ENCODE peak calls at places on chromosome 16, in ten cellular contexts. P is ovary; I is activated CD4-positive, alpha-beta memory T cell treated with anti-CD3 and anti-CD28 coated beads, Interleukin-2, amount 10 ng/mL, durations not matched to agents 7 days and 5 days; W is T-helper 1 cell; D is T1000; X is stimulated activated CD4-positive, alpha-beta T cell treated with anti-CD3 and anti-CD28 coated beads, Interleukin-1b, Interleukin-23, amount 100 ng/mL, for 1 hour; B is AG10803; G is stimulated activated CD8-positive, alpha-beta memory T cell treated with anti-CD3 and anti-CD28 coated beads, Interleukin-4, amount 100 ng/mL, for 48 hours; H is anterior cingulate cortex; O is RCC 7860. K is an unnamed sample.

GRCh38 chr16:11587643-11588247 is 1.0 kb upstream of the LITAF start:
- DNase-seq in P (no peak), I (no peak), W (no peak), D (no peak), X (no peak), B (no peak), G (no peak), H (no peak), O (no peak), K (no peak)

GRCh38 chr16:74455619-74456289 is 34.5 kb upstream of the CLEC18B start:
- DNase-seq in P (no peak), I (no peak), W (no peak), D (no peak), X (no peak), B (no peak), G (no peak), H (no peak), O (peak; percentile 20), K (no peak)

GRCh38 chr16:13919330-13919682 is 648 bp upstream of the ERCC4 start:
- DNase-seq in P (no peak), I (peak; percentile 20), W (no peak), D (no peak), X (no peak), B (peak; percentile 35), G (peak; percentile 28), H (peak; percentile 68), O (peak; percentile 42), K (peak; percentile 60)

GRCh38 chr16:624522-625401 is 6.0 kb upstream of the WFIKKN1 start:
- DNase-seq in P (no peak), I (no peak), W (no peak), D (no peak), X (no peak), B (no peak), G (no peak), H (peak; percentile 6), O (no peak), K (no peak)

GRCh38 chr16:11497851-11498289 is 88.8 kb downstream of the LITAF start:
- DNase-seq in P (peak; percentile 56), I (no peak), W (no peak), D (no peak), X (no peak), B (peak; percentile 4), G (no peak), H (no peak), O (peak; percentile 63), K (peak; percentile 71)

GRCh38 chr16:84095466-84095865 is 21.3 kb downstream of the MBTPS1 start:
- DNase-seq in P (no peak), I (no peak), W (no peak), D (no peak), X (no peak), B (no peak), G (no peak), H (no peak), O (no peak), K (no peak)

GRCh38 chr16:69373019-69373418 is 12.8 kb downstream of the TERF2 start:
- DNase-seq in P (no peak), I (no peak), W (no peak), D (no peak), X (no peak), B (no peak), G (peak; percentile 3), H (no peak), O (no peak), K (no peak)

GRCh38 chr16:1828645-1829410 is 1.8 kb downstream of the FAHD1 start:
- DNase-seq in P (no peak), I (no peak), W (no peak), D (no peak), X (no peak), B (no peak), G (no peak), H (no peak), O (no peak), K (no peak)

GRCh38 chr16:58306327-58306726 is 11.5 kb upstream of the PRSS54 start:
- DNase-seq in P (no peak), I (peak; percentile 58), W (peak; percentile 20), D (no peak), X (no peak), B (peak; percentile 19), G (peak; percentile 70), H (no peak), O (no peak), K (peak; percentile 29)

GRCh38 chr16:46748775-46749705 is 896 bp upstream of the MYLK3 start:
- DNase-seq in P (no peak), I (no peak), W (no peak), D (no peak), X (no peak), B (no peak), G (no peak), H (no peak), O (no peak), K (no peak)

GRCh38 chr16:23216658-23217246 is 34.2 kb downstream of the SCNN1G start:
- DNase-seq in P (no peak), I (no peak), W (no peak), D (no peak), X (no peak), B (no peak), G (no peak), H (no peak), O (no peak), K (no peak)

GRCh38 chr16:35749253-35750141 is 2290.1 kb downstream of the TP53TG3F start:
- DNase-seq in P (no peak), I (no peak), W (no peak), D (no peak), X (no peak), B (no peak), G (no peak), H (no peak), O (no peak), K (no peak)

GRCh38 chr16:57704905-57705852 is 10.6 kb downstream of the DRC7 start:
- DNase-seq in P (no peak), I (no peak), W (no peak), D (no peak), X (no peak), B (no peak), G (no peak), H (no peak), O (no peak), K (no peak)

GRCh38 chr16:29029168-29029994 is 44.5 kb downstream of the LAT start:
- DNase-seq in P (no peak), I (peak; percentile 74), W (peak; percentile 13), D (peak; percentile 83), X (peak; percentile 39), B (peak; percentile 82), G (peak; percentile 93), H (no peak), O (peak; percentile 90), K (peak; percentile 92)

K was measured in RPMI7951.